ENCODE peak calls at places on chromosomes 13 and 19, in ten cellular contexts. R is SK-N-SH, U is stomach, G is transverse colon, T is H1, Y is upper lobe of left lung, B is suprapubic skin, N is K562, C is esophagus muscularis mucosa, Z is GM12878. M is an unnamed sample.
A peak's percentile ranks its signal among the peaks of the same experiment; 100 is the strongest.

GRCh38 chr13:34869737-34870136 is 72.3 kb upstream of the NBEA start:
- DNase-seq in T (no peak), B (no peak), C (no peak), N (no peak), Y (no peak), R (no peak), G (no peak), U (no peak), Z (no peak), M (no peak)

GRCh38 chr13:90768116-90768515 is 579.4 kb upstream of the MIR17HG start:
- DNase-seq in Y (no peak), R (no peak), T (no peak), G (no peak), Z (no peak), U (no peak), N (no peak), C (no peak), B (no peak), M (no peak)

GRCh38 chr13:77696006-77696862 is 1.3 kb upstream of the SLAIN1 start:
- DNase-seq in U (no peak), Y (no peak), C (no peak), Z (no peak), T (no peak), N (peak; percentile 5), G (no peak), B (no peak), R (peak; percentile 45), M (no peak)

GRCh38 chr13:33057019-33057785 is 41.0 kb downstream of the KL start:
- DNase-seq in C (no peak), B (no peak), N (no peak), Y (no peak), G (no peak), R (peak; percentile 47), T (no peak), Z (no peak), U (no peak), M (no peak)

GRCh38 chr13:33153421-33154381 is 131.9 kb downstream of the STARD13 start:
- DNase-seq in B (no peak), R (no peak), T (no peak), C (no peak), Y (peak; percentile 36), Z (no peak), N (no peak), G (peak; percentile 21), U (no peak), M (no peak)

GRCh38 chr13:40406405-40407138 is 259.9 kb downstream of the FOXO1 start:
- DNase-seq in C (peak; percentile 81), T (no peak), R (no peak), N (no peak), Y (no peak), Z (no peak), B (no peak), U (no peak), G (no peak), M (no peak)

GRCh38 chr13:98681017-98681416 is 71.5 kb downstream of the SLC15A1 start:
- DNase-seq in C (no peak), N (no peak), G (no peak), Y (no peak), B (no peak), U (no peak), R (no peak), T (no peak), Z (no peak), M (no peak)

GRCh38 chr19:13621413-13621812 is 115.1 kb upstream of the CACNA1A start:
- DNase-seq in N (no peak), Z (no peak), U (no peak), C (no peak), T (no peak), R (no peak), B (no peak), Y (no peak), G (no peak), M (no peak)

GRCh38 chr13:31322025-31322424 is 122.2 kb downstream of the B3GLCT start:
- DNase-seq in N (no peak), G (no peak), Z (no peak), C (peak; percentile 81), T (no peak), B (no peak), R (no peak), Y (no peak), U (no peak), M (no peak)

GRCh38 chr19:48853483-48853882 is 14.9 kb downstream of the PLEKHA4 start:
- DNase-seq in C (no peak), N (no peak), Y (no peak), G (no peak), B (no peak), T (no peak), U (no peak), R (no peak), Z (no peak), M (no peak)
- TF ChIP-seq POLR2AphosphoS5 in C (no peak), N (no peak), Y (no peak), G (no peak), B (no peak), T (no peak), U (no peak), R (no peak), Z (no peak), M (no peak)

DNA sequence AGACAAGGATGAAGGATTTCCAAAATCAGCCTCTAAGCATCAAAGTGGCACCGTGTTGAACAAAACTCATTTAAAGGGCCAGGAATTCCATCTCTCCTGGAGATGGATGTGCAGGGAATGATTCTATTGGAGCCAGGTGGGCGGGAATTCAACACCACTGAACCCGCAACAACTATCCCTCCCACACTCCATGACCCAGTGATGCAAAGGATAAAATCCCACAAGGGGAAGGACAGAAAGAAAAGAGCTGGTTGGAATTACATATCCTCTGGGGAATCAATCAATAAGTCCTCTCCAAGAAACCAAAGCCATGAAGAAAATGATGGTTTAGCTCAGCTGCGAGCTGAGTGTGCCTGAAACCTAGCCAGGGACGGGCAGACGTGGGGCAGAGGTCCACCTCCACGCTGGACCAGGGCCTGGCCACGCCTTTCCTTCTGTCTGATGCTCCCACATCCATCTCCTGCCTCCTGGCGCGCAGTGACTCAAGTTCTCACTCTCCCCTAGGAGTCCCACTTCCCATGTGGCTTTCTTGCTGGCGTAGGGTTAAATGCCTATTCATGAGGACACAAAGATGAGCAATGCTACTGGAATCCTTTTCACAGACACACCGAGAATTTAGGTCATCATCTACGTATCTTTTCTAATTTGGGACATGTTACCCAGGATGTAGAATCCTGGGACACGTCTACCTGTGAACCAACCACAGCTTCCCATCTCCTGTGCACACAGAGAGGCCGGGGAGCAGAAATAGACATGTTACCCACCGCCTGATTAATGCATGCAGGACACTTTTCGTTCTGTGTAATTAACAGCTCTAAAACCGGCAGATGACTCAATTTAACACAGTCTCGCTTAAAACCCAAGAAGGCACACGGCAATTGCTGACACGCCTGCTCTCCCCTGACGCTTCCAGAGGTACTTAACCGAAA is 48.6 kb downstream of the PEPD start:
- DNase-seq in Y (no peak), Z (no peak), C (no peak), B (no peak), T (no peak), G (no peak), R (no peak), U (no peak), N (no peak), M (no peak)
- TF ChIP-seq EP300 in Y (no peak), Z (no peak), C (no peak), B (no peak), T (no peak), G (no peak), R (no peak), U (no peak), N (no peak), M (no peak)

GRCh38 chr19:36008336-36008978 is at the start of gene SYNE4:
- DNase-seq in N (no peak), T (peak; percentile 81), Z (no peak), U (peak; percentile 78), C (no peak), Y (no peak), R (no peak), B (no peak), G (peak; percentile 76), M (peak; percentile 72)

GRCh38 chr19:36009633-36010379 is 1.2 kb upstream of the SYNE4 start:
- DNase-seq in B (no peak), R (no peak), Z (no peak), T (no peak), C (no peak), N (no peak), U (no peak), Y (peak; percentile 61), G (no peak), M (no peak)

GRCh38 chr19:36006955-36007354 is 1.7 kb downstream of the SYNE4 start:
- DNase-seq in Y (no peak), U (no peak), T (no peak), B (no peak), G (no peak), Z (no peak), N (no peak), R (no peak), C (no peak), M (no peak)

GRCh38 chr19:36010402-36010801 is 1.8 kb upstream of the SYNE4 start:
- DNase-seq in T (no peak), C (no peak), B (no peak), G (no peak), N (no peak), Z (no peak), R (no peak), U (no peak), Y (no peak), M (no peak)

DNA sequence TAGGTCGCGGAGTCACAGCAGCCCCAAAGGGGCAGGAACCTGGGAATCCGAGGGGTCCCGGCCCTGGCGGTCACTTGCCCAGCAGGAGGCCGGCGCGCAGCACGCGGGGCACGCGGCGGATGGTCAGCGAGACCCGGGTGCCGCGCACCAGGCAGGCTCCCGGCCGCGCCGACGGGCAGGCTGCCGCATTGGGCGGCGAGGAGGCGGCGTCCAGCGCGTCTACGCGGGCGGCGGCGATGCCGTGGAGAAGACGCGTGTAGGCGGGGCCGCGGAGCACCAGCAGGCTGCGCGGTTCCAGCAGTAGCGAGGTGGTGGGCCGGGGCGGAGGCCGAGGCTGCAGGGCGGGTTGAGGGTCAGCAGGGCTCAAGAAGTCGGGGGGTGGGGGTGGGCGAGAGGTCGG is 607 bp upstream of the SYNE4 start:
- DNase-seq in T (peak; percentile 82), B (peak; percentile 78), C (no peak), R (peak; percentile 90), N (no peak), Y (peak; percentile 94), G (peak; percentile 76), U (peak; percentile 72), Z (no peak), M (peak; percentile 90)
- TF ChIP-seq POLR2AphosphoS5 in T (no peak), B (no peak), C (peak; percentile 70), R (no peak), N (no peak), Y (no peak), G (peak; percentile 23), U (peak; percentile 23), Z (no peak), M (peak; percentile 62)

DNA sequence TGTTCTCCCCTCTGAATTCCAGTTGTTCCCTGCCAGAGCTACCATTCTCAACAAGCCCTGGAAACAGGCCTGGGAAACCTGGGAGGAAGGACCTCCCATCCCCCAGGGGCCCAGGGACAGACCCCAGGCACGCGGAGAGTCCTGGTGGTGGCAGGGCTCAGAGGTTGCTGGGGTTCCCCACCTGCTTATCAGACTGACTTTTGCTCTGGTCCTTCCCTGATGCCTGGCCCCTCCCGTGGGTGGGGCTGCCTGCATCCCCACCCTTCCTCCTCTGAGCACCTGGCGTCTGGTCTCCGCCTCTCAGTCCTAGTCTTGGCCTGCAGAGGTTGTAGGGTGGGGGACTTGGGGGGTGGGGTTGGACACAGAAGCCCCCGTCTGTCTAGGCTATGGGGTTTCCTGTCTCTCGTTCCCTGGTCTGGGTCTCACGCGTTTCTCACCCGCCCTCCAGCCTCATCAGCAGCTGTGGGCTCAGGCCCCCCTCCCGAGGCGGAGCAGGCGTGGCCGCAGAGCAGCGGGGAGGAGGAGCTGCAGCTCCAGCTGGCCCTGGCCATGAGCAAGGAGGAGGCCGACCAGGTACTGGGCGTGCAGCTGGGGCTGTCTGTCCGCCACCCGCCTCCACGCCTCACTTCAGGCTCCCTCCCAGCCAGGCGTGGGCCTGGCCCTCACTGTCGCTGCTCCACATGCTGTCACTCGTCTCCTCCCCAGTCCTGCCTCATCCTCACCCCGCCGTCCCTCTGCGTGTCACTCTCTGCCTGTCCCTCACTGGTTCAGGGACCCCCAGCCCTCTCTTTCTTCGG is 13.6 kb downstream of the EPN1 start:
- DNase-seq in C (no peak), Y (peak; percentile 69), B (peak; percentile 51), Z (no peak), R (no peak), U (peak; percentile 78), G (peak; percentile 87), N (peak; percentile 71), T (no peak), M (peak; percentile 50)
- TF ChIP-seq EP300 in C (no peak), Y (no peak), B (no peak), Z (no peak), R (no peak), U (no peak), G (no peak), N (no peak), T (no peak), M (no peak)

M was measured in sigmoid colon.